ENCODE peak calls at places on chromosome 10, in six cellular contexts. M is fibroblast of lung; B is tibial artery; H is CD8-positive, alpha-beta T cell; D is ovary; P is foreskin fibroblast. V is an unnamed sample.

GRCh38 chr10:35409094-35409582 is 72.8 kb downstream of the CCNY start:
- DNase-seq in D (no peak), M (peak; percentile 92), P (peak; percentile 87), H (no peak), B (no peak), V (no peak)

GRCh38 chr10:26318672-26319071 is 102.1 kb downstream of the GAD2 start:
- DNase-seq in D (no peak), B (no peak), H (no peak), P (no peak), M (no peak), V (no peak)

GRCh38 chr10:69237528-69238159 is 17.5 kb downstream of the HKDC1 start:
- DNase-seq in M (peak; percentile 77), P (peak; percentile 64), H (peak; percentile 81), D (peak; percentile 91), B (peak; percentile 92), V (peak; percentile 85)

GRCh38 chr10:129728905-129729540 is 235.1 kb downstream of the EBF3 start:
- DNase-seq in D (no peak), P (no peak), M (no peak), H (no peak), B (peak; percentile 33), V (no peak)

GRCh38 chr10:46035923-46036849 is 5.8 kb upstream of the NCOA4 start:
- DNase-seq in B (no peak), D (no peak), P (no peak), M (no peak), H (no peak), V (no peak)

GRCh38 chr10:74822583-74823089 is 3.8 kb upstream of the KAT6B start:
- DNase-seq in B (no peak), H (no peak), D (no peak), P (peak; percentile 66), M (peak; percentile 71), V (no peak)

GRCh38 chr10:92696606-92697383 is 7.0 kb downstream of the HHEX start:
- DNase-seq in B (no peak), H (no peak), M (no peak), D (no peak), P (no peak), V (no peak)

GRCh38 chr10:73950569-73950968 is 39.6 kb downstream of the PLAU start:
- DNase-seq in H (no peak), M (no peak), P (no peak), D (no peak), B (no peak), V (no peak)

GRCh38 chr10:89479255-89479654 is 56.1 kb downstream of the SLC16A12 start:
- DNase-seq in M (no peak), B (no peak), H (no peak), D (no peak), P (peak; percentile 41), V (no peak)

GRCh38 chr10:5534051-5534821 is 9.5 kb downstream of the CALML3 start:
- DNase-seq in D (peak; percentile 30), B (peak; percentile 67), M (no peak), P (no peak), H (no peak), V (no peak)

GRCh38 chr10:121928528-121928884 is 675 bp upstream of the ATE1 start:
- DNase-seq in D (no peak), M (peak; percentile 39), B (no peak), H (peak; percentile 1), P (peak; percentile 18), V (no peak)

GRCh38 chr10:90992462-90992861 is 71.6 kb upstream of the ANKRD1 start:
- DNase-seq in H (no peak), B (no peak), P (no peak), M (no peak), D (no peak), V (no peak)

GRCh38 chr10:122381680-122382079 is 7.2 kb downstream of the PLEKHA1 start:
- DNase-seq in H (no peak), P (no peak), B (no peak), M (no peak), D (no peak), V (no peak)

GRCh38 chr10:49418328-49418727 is 22.4 kb upstream of the DRGX start:
- DNase-seq in P (no peak), D (no peak), M (no peak), B (no peak), H (no peak), V (no peak)

GRCh38 chr10:4623757-4624420 is 202.1 kb upstream of the AKR1E2 start:
- DNase-seq in H (no peak), B (no peak), D (no peak), P (peak; percentile 21), M (peak; percentile 42), V (no peak)

GRCh38 chr10:6082496-6083395 is 6.1 kb upstream of the RBM17 start:
- DNase-seq in H (no peak), B (peak; percentile 57), D (no peak), P (no peak), M (no peak), V (no peak)

GRCh38 chr10:25902002-25902401 is 32.0 kb upstream of the MYO3A start:
- DNase-seq in P (no peak), B (no peak), H (no peak), M (no peak), D (no peak), V (no peak)

GRCh38 chr10:76353124-76353851 is 921.9 kb downstream of the LRMDA start:
- DNase-seq in M (no peak), D (no peak), B (no peak), H (no peak), P (no peak), V (no peak)

GRCh38 chr10:7686351-7687171 is 16.6 kb upstream of the ITIH2 start:
- DNase-seq in H (no peak), M (no peak), P (no peak), D (no peak), B (no peak), V (no peak)

GRCh38 chr10:12321641-12322040 is 27.7 kb upstream of the CAMK1D start:
- DNase-seq in H (no peak), B (no peak), M (no peak), P (no peak), D (no peak), V (no peak)

GRCh38 chr10:110616493-110617033 is 27.6 kb upstream of the RBM20 start:
- DNase-seq in D (no peak), M (no peak), H (no peak), B (no peak), P (no peak), V (no peak)

GRCh38 chr10:10869592-10869991 is 148.1 kb upstream of the CELF2 start:
- DNase-seq in D (no peak), P (no peak), H (no peak), M (peak; percentile 14), B (no peak), V (no peak)

GRCh38 chr10:23368816-23369640 is 24.4 kb upstream of the C10orf67 start:
- DNase-seq in M (no peak), D (no peak), H (no peak), B (no peak), P (no peak), V (no peak)

GRCh38 chr10:6162589-6163356 is 40.0 kb upstream of the PFKFB3 start:
- DNase-seq in H (no peak), B (no peak), P (no peak), M (no peak), D (peak; percentile 64), V (no peak)

GRCh38 chr10:103653581-103654020 is 160.1 kb downstream of the NEURL1 start:
- DNase-seq in M (no peak), B (no peak), P (no peak), D (no peak), H (no peak), V (no peak)

DNA sequence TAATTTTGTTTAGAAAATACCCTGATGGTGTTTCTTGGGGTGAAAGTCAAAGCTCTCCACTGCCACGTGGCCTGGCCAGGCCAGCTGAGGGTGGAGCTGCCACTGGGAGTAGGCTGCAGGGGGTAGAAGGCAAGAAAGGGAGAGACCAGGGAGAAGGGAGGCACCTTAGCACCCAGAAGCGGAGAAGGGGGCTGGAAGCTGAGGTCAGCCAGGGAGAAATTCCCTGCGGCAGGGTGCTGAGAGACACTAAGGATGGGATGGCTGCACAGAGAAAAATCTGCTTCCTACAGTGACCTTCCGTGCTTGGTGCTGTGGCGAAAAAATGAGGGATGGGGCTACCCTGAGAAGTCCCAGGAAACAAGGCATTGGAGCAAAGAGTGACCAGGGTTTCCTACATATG is 143.7 kb downstream of the SLIT1 start:
- DNase-seq in M (no peak), D (no peak), H (no peak), P (no peak), B (no peak), V (no peak)
- TF ChIP-seq CTCF in M (no peak), D (no peak), H (no peak), P (no peak), B (no peak), V (no peak)

GRCh38 chr10:47359101-47359500 is 10.9 kb downstream of the RBP3 start:
- DNase-seq in M (no peak), D (no peak), H (no peak), B (peak; percentile 25), P (no peak), V (no peak)

GRCh38 chr10:47359626-47360418 is 11.7 kb downstream of the RBP3 start:
- DNase-seq in B (peak; percentile 35), D (no peak), P (no peak), H (no peak), M (no peak), V (no peak)

GRCh38 chr10:47360419-47361040 is 12.4 kb downstream of the RBP3 start:
- DNase-seq in B (peak; percentile 43), H (no peak), P (no peak), D (no peak), M (no peak), V (no peak)

GRCh38 chr10:47362199-47362598 is 14.0 kb downstream of the RBP3 start:
- DNase-seq in D (no peak), H (no peak), B (peak; percentile 3), P (no peak), M (no peak), V (no peak)

GRCh38 chr10:47361293-47361692 is 13.1 kb downstream of the RBP3 start:
- DNase-seq in D (no peak), P (no peak), M (peak; percentile 39), B (peak; percentile 48), H (no peak), V (no peak)
- TF ChIP-seq CTCF in D (no peak), P (peak; percentile 78), M (peak; percentile 75), B (peak; percentile 46), H (no peak), V (peak; percentile 26)

DNA sequence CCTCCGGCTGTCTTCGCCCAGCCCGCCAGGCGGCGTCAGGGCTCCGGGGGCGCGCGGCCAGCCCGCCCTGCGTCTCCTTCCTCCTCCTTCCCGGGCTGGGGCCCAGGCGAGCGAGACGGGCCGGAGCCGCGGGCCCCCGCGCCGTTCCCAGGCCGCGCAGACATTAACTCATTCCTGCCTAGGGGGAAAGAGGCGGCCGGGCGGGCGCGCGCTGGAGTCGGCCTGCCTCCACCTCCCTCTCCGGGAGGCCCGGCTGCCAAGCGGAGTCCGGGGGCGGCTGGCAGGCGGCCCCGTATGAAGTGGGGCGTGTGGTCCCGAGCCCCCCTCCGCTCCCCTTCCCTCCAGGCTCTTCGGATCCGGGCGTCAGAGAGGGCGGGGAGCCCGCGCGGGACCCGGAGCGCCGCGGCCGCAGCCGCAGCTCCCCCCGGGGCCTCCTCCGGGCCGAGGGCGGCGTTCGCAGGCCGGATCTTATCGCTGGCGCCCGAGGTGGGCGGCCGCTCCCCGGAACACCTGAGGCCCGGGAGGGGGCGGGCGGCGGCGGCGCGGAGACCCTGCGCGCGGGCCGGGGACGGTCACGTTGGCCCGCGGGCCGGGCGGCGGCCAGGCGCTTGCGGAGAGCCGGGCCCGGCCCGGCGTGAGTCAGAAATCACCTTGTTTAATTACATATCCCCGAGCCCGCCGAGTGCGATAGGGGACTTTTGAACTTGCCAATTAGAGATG is 43.1 kb downstream of the LDB3 start:
- DNase-seq in P (peak; percentile 88), D (peak; percentile 94), H (peak; percentile 81), B (peak; percentile 95), M (peak; percentile 86), V (peak; percentile 78)
- TF ChIP-seq CTCF in P (peak; percentile 62), D (peak; percentile 95), H (peak; percentile 67), B (peak; percentile 97), M (peak; percentile 75), V (peak; percentile 79)

GRCh38 chr10:42428534-42428933 is 209.8 kb downstream of the ZNF33B start:
- DNase-seq in B (no peak), H (no peak), M (peak; percentile 6), P (peak; percentile 7), D (no peak), V (no peak)
- TF ChIP-seq CTCF in B (no peak), H (no peak), M (no peak), P (peak; percentile 25), D (no peak), V (no peak)